ENCODE peak calls at places on chromosomes 5 and 9, in four cellular contexts. One of them, this sample, is unnamed.

GRCh38 chr9:68515304-68516017 is 25.2 kb downstream of the TMEM252 start:
- DNase-seq in A549: no peak
- DNase-seq in neural crest cell: no peak
- DNase-seq in NK-92 treated with Interleukin-12 subunit alpha and Interleukin-12 subunit beta, amount 100 ng/mL, for 24 hours: no peak
- DNase-seq in this sample: no peak

GRCh38 chr9:127545196-127546124 is 66.6 kb upstream of the STXBP1 start:
- DNase-seq in A549: peak; percentile 94
- DNase-seq in neural crest cell: no peak
- DNase-seq in NK-92 treated with Interleukin-12 subunit alpha and Interleukin-12 subunit beta, amount 100 ng/mL, for 24 hours: no peak
- DNase-seq in this sample: peak; percentile 88

GRCh38 chr5:174725261-174725990 is 1.0 kb downstream of the MSX2 start:
- DNase-seq in A549: no peak
- DNase-seq in neural crest cell: no peak
- DNase-seq in NK-92 treated with Interleukin-12 subunit alpha and Interleukin-12 subunit beta, amount 100 ng/mL, for 24 hours: no peak
- DNase-seq in this sample: no peak

GRCh38 chr9:92196909-92197308 is 81.7 kb upstream of the SPTLC1 start:
- DNase-seq in A549: no peak
- DNase-seq in neural crest cell: no peak
- DNase-seq in NK-92 treated with Interleukin-12 subunit alpha and Interleukin-12 subunit beta, amount 100 ng/mL, for 24 hours: no peak
- DNase-seq in this sample: no peak

GRCh38 chr5:42005561-42006153 is 80.6 kb downstream of the FBXO4 start:
- DNase-seq in A549: peak; percentile 8
- DNase-seq in neural crest cell: no peak
- DNase-seq in NK-92 treated with Interleukin-12 subunit alpha and Interleukin-12 subunit beta, amount 100 ng/mL, for 24 hours: no peak
- DNase-seq in this sample: peak; percentile 11

GRCh38 chr9:117073071-117073470 is 341.8 kb downstream of the ASTN2 start:
- DNase-seq in A549: no peak
- DNase-seq in neural crest cell: no peak
- DNase-seq in NK-92 treated with Interleukin-12 subunit alpha and Interleukin-12 subunit beta, amount 100 ng/mL, for 24 hours: no peak
- DNase-seq in this sample: no peak

GRCh38 chr9:73199448-73199847 is 47.8 kb downstream of the ANXA1 start:
- DNase-seq in A549: no peak
- DNase-seq in neural crest cell: no peak
- DNase-seq in NK-92 treated with Interleukin-12 subunit alpha and Interleukin-12 subunit beta, amount 100 ng/mL, for 24 hours: no peak
- DNase-seq in this sample: no peak

GRCh38 chr5:175526691-175527090 is 48.3 kb downstream of the SFXN1 start:
- DNase-seq in A549: no peak
- DNase-seq in neural crest cell: no peak
- DNase-seq in NK-92 treated with Interleukin-12 subunit alpha and Interleukin-12 subunit beta, amount 100 ng/mL, for 24 hours: no peak
- DNase-seq in this sample: peak; percentile 26

GRCh38 chr5:109655841-109656240 is 33.9 kb upstream of the MAN2A1 start:
- DNase-seq in A549: no peak
- DNase-seq in neural crest cell: no peak
- DNase-seq in NK-92 treated with Interleukin-12 subunit alpha and Interleukin-12 subunit beta, amount 100 ng/mL, for 24 hours: no peak
- DNase-seq in this sample: no peak

GRCh38 chr5:111075520-111075919 is 4.0 kb downstream of the TSLP start:
- DNase-seq in A549: no peak
- DNase-seq in neural crest cell: no peak
- DNase-seq in NK-92 treated with Interleukin-12 subunit alpha and Interleukin-12 subunit beta, amount 100 ng/mL, for 24 hours: no peak
- DNase-seq in this sample: no peak

This sample was measured in SJSA1.